ENCODE peak calls at places on chromosomes 1 and 21, in five cellular contexts. One of them, this sample, is unnamed.
A peak's percentile ranks its signal among the peaks of the same experiment; 100 is the strongest.

GRCh38 chr1:92484472-92485373 is 2.0 kb downstream of the GFI1 start:
- DNase-seq in mesendoderm: peak; percentile 57
- DNase-seq in mesenchymal stem cell: peak; percentile 30
- DNase-seq in neuronal stem cell: peak; percentile 56
- DNase-seq in H9: peak; percentile 63
- DNase-seq in this sample: no peak

GRCh38 chr1:40564913-40565312 is 33.5 kb downstream of the ZNF684 start:
- DNase-seq in mesendoderm: no peak
- DNase-seq in mesenchymal stem cell: no peak
- DNase-seq in neuronal stem cell: no peak
- DNase-seq in H9: no peak
- DNase-seq in this sample: no peak

GRCh38 chr1:160664573-160665051 is 17.8 kb upstream of the SLAMF1 start:
- DNase-seq in mesendoderm: no peak
- DNase-seq in mesenchymal stem cell: no peak
- DNase-seq in neuronal stem cell: no peak
- DNase-seq in H9: no peak
- DNase-seq in this sample: no peak

GRCh38 chr1:153560771-153561170 is 4.9 kb downstream of the S100A2 start:
- DNase-seq in mesendoderm: no peak
- DNase-seq in mesenchymal stem cell: no peak
- DNase-seq in neuronal stem cell: no peak
- DNase-seq in H9: no peak
- DNase-seq in this sample: no peak

GRCh38 chr1:203448521-203449061 is 27.0 kb upstream of the PRELP start:
- DNase-seq in mesendoderm: peak; percentile 87
- DNase-seq in mesenchymal stem cell: peak; percentile 62
- DNase-seq in neuronal stem cell: no peak
- DNase-seq in H9: no peak
- DNase-seq in this sample: no peak

GRCh38 chr21:28944296-28944695 is 48.4 kb downstream of the LTN1 start:
- DNase-seq in mesendoderm: peak; percentile 16
- DNase-seq in mesenchymal stem cell: peak; percentile 12
- DNase-seq in neuronal stem cell: no peak
- DNase-seq in H9: no peak
- DNase-seq in this sample: peak; percentile 15

GRCh38 chr1:209198926-209199325 is 384.6 kb upstream of the CAMK1G start:
- DNase-seq in mesendoderm: no peak
- DNase-seq in mesenchymal stem cell: no peak
- DNase-seq in neuronal stem cell: no peak
- DNase-seq in H9: no peak
- DNase-seq in this sample: no peak

GRCh38 chr1:219174672-219175564 is 1.2 kb downstream of the LYPLAL1 start:
- DNase-seq in mesendoderm: peak; percentile 64
- DNase-seq in mesenchymal stem cell: peak; percentile 52
- DNase-seq in neuronal stem cell: peak; percentile 27
- DNase-seq in H9: no peak
- DNase-seq in this sample: peak; percentile 90

GRCh38 chr1:199362996-199363395 is 664.5 kb upstream of the NR5A2 start:
- DNase-seq in mesendoderm: no peak
- DNase-seq in mesenchymal stem cell: no peak
- DNase-seq in neuronal stem cell: no peak
- DNase-seq in H9: no peak
- DNase-seq in this sample: no peak

GRCh38 chr1:201250326-201251011 is 32.8 kb upstream of the PKP1 start:
- DNase-seq in mesendoderm: no peak
- DNase-seq in mesenchymal stem cell: no peak
- DNase-seq in neuronal stem cell: no peak
- DNase-seq in H9: no peak
- DNase-seq in this sample: no peak

GRCh38 chr1:31761883-31762282 is 2.3 kb downstream of the ADGRB2 start:
- DNase-seq in mesendoderm: peak; percentile 39
- DNase-seq in mesenchymal stem cell: peak; percentile 85
- DNase-seq in neuronal stem cell: no peak
- DNase-seq in H9: no peak
- DNase-seq in this sample: peak; percentile 81

GRCh38 chr1:31760422-31760900 is 3.7 kb downstream of the ADGRB2 start:
- DNase-seq in mesendoderm: peak; percentile 39
- DNase-seq in mesenchymal stem cell: peak; percentile 58
- DNase-seq in neuronal stem cell: no peak
- DNase-seq in H9: peak; percentile 71
- DNase-seq in this sample: no peak

GRCh38 chr1:31762323-31762722 is 1.8 kb downstream of the ADGRB2 start:
- DNase-seq in mesendoderm: no peak
- DNase-seq in mesenchymal stem cell: no peak
- DNase-seq in neuronal stem cell: no peak
- DNase-seq in H9: no peak
- DNase-seq in this sample: no peak

GRCh38 chr1:31759266-31760023 is 4.7 kb downstream of the ADGRB2 start:
- DNase-seq in mesendoderm: peak; percentile 53
- DNase-seq in mesenchymal stem cell: peak; percentile 65
- DNase-seq in neuronal stem cell: no peak
- DNase-seq in H9: no peak
- DNase-seq in this sample: peak; percentile 32

DNA sequence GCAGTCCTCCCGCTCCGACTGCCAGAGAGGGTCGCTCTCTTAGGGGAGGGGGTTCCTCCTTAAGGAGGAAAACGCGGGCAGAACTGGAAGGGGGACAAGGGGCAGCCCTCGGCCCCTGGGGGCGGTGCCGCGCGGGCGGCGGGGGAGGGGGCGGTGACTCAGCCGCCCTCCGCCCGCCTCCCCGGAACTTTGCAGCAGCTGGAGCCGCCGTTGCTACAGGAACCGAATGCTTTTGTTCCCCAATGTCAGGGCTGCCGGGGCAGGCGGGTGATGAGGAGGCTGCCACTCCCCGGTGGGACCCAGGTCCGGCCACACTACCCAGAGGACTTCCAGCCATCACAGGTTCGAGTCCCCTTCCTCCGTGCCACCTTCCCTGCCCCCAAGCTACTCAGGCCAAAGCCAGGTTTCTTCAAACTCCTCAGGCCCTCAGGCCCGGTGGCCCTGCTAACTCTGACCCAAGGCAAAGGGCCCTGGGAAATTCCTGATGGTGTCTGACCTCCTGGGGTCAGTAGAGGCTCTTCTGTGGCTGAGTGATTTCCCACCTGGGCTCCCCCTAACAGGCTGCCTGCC is 3.2 kb downstream of the ADGRB2 start:
- DNase-seq in mesendoderm: peak; percentile 81
- DNase-seq in mesenchymal stem cell: peak; percentile 83
- DNase-seq in neuronal stem cell: peak; percentile 82
- DNase-seq in H9: peak; percentile 85
- DNase-seq in this sample: peak; percentile 60
- H2BK15ac ChIP-seq in mesendoderm: no peak overlapping the region
- H2BK15ac ChIP-seq in mesenchymal stem cell: no peak overlapping the region
- H2BK15ac ChIP-seq in neuronal stem cell: peak overlapping the region; percentile 19
- H2BK15ac ChIP-seq in H9: no peak overlapping the region
- H2BK15ac ChIP-seq in this sample: peak overlapping the region; percentile 4

DNA sequence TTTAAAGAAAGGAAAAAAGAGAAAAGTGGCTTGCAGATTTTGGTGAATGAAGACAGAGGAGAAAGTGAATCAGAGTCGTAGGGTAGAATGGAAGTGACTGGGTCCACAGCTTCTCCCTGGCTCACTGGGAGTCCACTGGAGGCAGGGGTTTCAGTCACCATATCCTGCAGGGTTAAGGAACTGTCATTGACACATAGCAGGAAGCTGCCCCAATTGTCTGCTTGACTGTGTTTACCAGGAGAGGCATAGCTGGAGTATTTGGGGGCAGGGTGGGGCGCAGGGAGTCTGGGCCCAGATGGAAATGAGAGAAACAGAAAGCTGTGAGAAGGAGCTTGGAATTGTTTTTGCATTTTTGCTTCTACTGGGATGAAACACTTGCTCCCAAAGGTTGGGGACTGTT is 228.8 kb upstream of the CSF3R start:
- DNase-seq in mesendoderm: peak; percentile 64
- DNase-seq in mesenchymal stem cell: no peak
- DNase-seq in neuronal stem cell: peak; percentile 35
- DNase-seq in H9: no peak
- DNase-seq in this sample: no peak
- H2BK15ac ChIP-seq in mesendoderm: no peak overlapping the region
- H2BK15ac ChIP-seq in mesenchymal stem cell: no peak overlapping the region
- H2BK15ac ChIP-seq in neuronal stem cell: no peak overlapping the region
- H2BK15ac ChIP-seq in H9: no peak overlapping the region
- H2BK15ac ChIP-seq in this sample: no peak overlapping the region

GRCh38 chr1:10744654-10745238 is 51.7 kb downstream of the CASZ1 start:
- DNase-seq in mesendoderm: no peak
- DNase-seq in mesenchymal stem cell: no peak
- DNase-seq in neuronal stem cell: no peak
- DNase-seq in H9: no peak
- DNase-seq in this sample: no peak

GRCh38 chr1:10745383-10745782 is 51.1 kb downstream of the CASZ1 start:
- DNase-seq in mesendoderm: no peak
- DNase-seq in mesenchymal stem cell: no peak
- DNase-seq in neuronal stem cell: no peak
- DNase-seq in H9: no peak
- DNase-seq in this sample: no peak

GRCh38 chr1:10745886-10746455 is 50.5 kb downstream of the CASZ1 start:
- DNase-seq in mesendoderm: no peak
- DNase-seq in mesenchymal stem cell: no peak
- DNase-seq in neuronal stem cell: no peak
- DNase-seq in H9: no peak
- DNase-seq in this sample: no peak

GRCh38 chr1:10741696-10742095 is 54.8 kb downstream of the CASZ1 start:
- DNase-seq in mesendoderm: no peak
- DNase-seq in mesenchymal stem cell: no peak
- DNase-seq in neuronal stem cell: no peak
- DNase-seq in H9: no peak
- DNase-seq in this sample: no peak

DNA sequence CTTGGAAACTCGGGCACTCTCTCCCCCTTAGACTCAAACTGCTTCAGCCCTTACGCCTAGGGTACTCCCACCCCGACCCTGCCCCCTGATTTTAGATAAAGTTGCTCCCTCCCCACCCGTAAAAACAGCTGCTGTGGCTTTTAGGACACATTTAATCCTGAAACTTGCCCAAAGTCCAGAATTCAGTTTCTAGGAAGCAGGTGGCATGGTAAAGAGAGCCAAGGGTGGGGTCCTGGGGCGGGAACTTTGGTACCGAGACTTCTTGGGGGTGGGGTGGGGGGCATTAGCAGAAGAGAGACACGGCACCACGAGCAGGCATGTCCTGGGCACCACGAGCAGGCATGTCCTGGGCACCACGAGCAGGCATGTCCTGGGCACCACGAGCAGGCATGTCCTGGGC is 52.4 kb downstream of the CASZ1 start:
- DNase-seq in mesendoderm: no peak
- DNase-seq in mesenchymal stem cell: no peak
- DNase-seq in neuronal stem cell: no peak
- DNase-seq in H9: no peak
- DNase-seq in this sample: no peak
- H2BK15ac ChIP-seq in mesendoderm: no peak overlapping the region
- H2BK15ac ChIP-seq in mesenchymal stem cell: no peak overlapping the region
- H2BK15ac ChIP-seq in neuronal stem cell: no peak overlapping the region
- H2BK15ac ChIP-seq in H9: no peak overlapping the region
- H2BK15ac ChIP-seq in this sample: no peak overlapping the region

GRCh38 chr1:62573675-62574074 is 23.6 kb upstream of the ANGPTL3 start:
- DNase-seq in mesendoderm: no peak
- DNase-seq in mesenchymal stem cell: no peak
- DNase-seq in neuronal stem cell: no peak
- DNase-seq in H9: no peak
- DNase-seq in this sample: peak; percentile 7

GRCh38 chr1:62572476-62572875 is 24.8 kb upstream of the ANGPTL3 start:
- DNase-seq in mesendoderm: no peak
- DNase-seq in mesenchymal stem cell: no peak
- DNase-seq in neuronal stem cell: no peak
- DNase-seq in H9: no peak
- DNase-seq in this sample: no peak
- H2BK15ac ChIP-seq in mesendoderm: no peak overlapping the region
- H2BK15ac ChIP-seq in mesenchymal stem cell: no peak overlapping the region
- H2BK15ac ChIP-seq in neuronal stem cell: no peak overlapping the region
- H2BK15ac ChIP-seq in H9: no peak overlapping the region
- H2BK15ac ChIP-seq in this sample: no peak overlapping the region

GRCh38 chr1:7644086-7644485 is 127.0 kb upstream of the VAMP3 start:
- DNase-seq in mesendoderm: peak; percentile 85
- DNase-seq in mesenchymal stem cell: no peak
- DNase-seq in neuronal stem cell: no peak
- DNase-seq in H9: no peak
- DNase-seq in this sample: no peak
- H2BK15ac ChIP-seq in mesendoderm: no peak overlapping the region
- H2BK15ac ChIP-seq in mesenchymal stem cell: no peak overlapping the region
- H2BK15ac ChIP-seq in neuronal stem cell: no peak overlapping the region
- H2BK15ac ChIP-seq in H9: no peak overlapping the region
- H2BK15ac ChIP-seq in this sample: no peak overlapping the region

DNA sequence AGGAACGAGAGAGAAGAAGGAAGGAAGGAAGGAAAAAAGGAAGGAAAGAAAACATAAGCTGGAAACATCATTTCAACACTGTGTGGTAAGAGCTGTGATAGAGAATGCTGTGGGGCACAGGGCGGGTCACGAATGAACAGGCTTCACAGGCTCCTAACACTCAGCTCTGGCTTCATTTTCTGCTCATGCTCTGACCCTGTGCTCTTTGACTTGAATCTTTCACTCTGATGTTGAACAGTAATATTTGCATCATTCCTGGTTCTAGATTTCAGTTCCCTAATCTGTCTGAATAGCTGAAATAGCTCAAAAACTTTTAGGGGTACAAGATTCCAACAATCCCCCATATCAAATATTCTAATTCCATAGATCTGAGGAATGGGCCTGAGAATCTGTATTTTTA is 207.3 kb downstream of the LHX8 start:
- DNase-seq in mesendoderm: no peak
- DNase-seq in mesenchymal stem cell: no peak
- DNase-seq in neuronal stem cell: no peak
- DNase-seq in H9: no peak
- DNase-seq in this sample: no peak
- H2BK15ac ChIP-seq in mesendoderm: no peak overlapping the region
- H2BK15ac ChIP-seq in mesenchymal stem cell: no peak overlapping the region
- H2BK15ac ChIP-seq in neuronal stem cell: no peak overlapping the region
- H2BK15ac ChIP-seq in H9: no peak overlapping the region
- H2BK15ac ChIP-seq in this sample: no peak overlapping the region

GRCh38 chr1:156214024-156214748 is 1.4 kb downstream of the PMF1 start:
- DNase-seq in mesendoderm: peak; percentile 81
- DNase-seq in mesenchymal stem cell: peak; percentile 70
- DNase-seq in neuronal stem cell: no peak
- DNase-seq in H9: no peak
- DNase-seq in this sample: peak; percentile 41
- H2BK15ac ChIP-seq in mesendoderm: no peak overlapping the region
- H2BK15ac ChIP-seq in mesenchymal stem cell: no peak overlapping the region
- H2BK15ac ChIP-seq in neuronal stem cell: no peak overlapping the region
- H2BK15ac ChIP-seq in H9: no peak overlapping the region
- H2BK15ac ChIP-seq in this sample: no peak overlapping the region

DNA sequence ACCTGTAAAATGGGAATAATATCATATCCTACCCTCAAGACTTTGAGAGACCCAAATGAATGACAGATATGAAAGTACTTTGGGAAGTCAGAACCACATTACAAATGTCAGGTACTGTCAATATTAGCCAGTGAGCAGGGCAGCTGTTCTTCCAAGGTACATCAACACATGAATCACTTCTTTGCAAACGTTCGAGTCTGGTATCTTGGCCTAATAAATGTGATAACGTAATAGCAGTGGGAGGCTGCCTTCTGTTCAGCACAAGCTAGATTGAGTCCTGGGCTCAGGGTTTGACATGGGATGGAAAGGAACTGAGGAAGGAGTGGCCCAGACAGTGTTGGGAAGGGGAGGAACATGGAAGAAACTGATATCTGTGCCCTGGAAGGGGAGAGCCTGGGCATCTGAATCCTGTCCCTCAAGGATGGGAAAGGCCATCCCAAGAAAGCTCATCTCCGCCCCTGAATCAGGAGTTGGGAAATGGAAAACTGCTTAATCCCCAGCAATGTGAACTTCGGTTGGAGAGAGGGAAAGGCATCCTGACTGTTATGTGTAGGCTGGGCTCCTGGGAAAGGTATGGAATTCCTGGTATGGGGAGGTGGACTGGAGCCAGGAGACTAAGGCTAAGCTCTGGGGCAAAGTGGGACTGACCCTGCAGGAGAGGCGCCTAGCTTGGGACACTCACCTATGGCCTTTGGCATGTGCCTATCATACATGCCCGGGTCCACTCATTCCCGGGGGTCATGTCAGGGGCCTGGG is 14.3 kb downstream of the KCNC4 start:
- DNase-seq in mesendoderm: peak; percentile 76
- DNase-seq in mesenchymal stem cell: no peak
- DNase-seq in neuronal stem cell: no peak
- DNase-seq in H9: no peak
- DNase-seq in this sample: no peak
- H2BK15ac ChIP-seq in mesendoderm: no peak overlapping the region
- H2BK15ac ChIP-seq in mesenchymal stem cell: no peak overlapping the region
- H2BK15ac ChIP-seq in neuronal stem cell: no peak overlapping the region
- H2BK15ac ChIP-seq in H9: no peak overlapping the region
- H2BK15ac ChIP-seq in this sample: no peak overlapping the region

This sample was measured in IMR-90.